ENCODE peak calls at places on chromosomes 7 and 10, in nine cellular contexts. M is upper lobe of left lung; I is tibial nerve; C is breast epithelium; G is CD8-positive, alpha-beta T cell; Q is right lobe of liver; D is cardiac fibroblast; R is coronary artery; T is left lung. L is an unnamed sample.

GRCh38 chr10:103197177-103197576 is 4.1 kb upstream of the NT5C2 start:
- DNase-seq in M (no peak), I (no peak), C (no peak), G (no peak), Q (peak; percentile 68), D (peak; percentile 82), R (no peak), T (peak; percentile 73), L (no peak)

GRCh38 chr10:132506711-132507466 is 30.7 kb upstream of the INPP5A start:
- DNase-seq in M (peak; percentile 52), I (peak; percentile 50), C (no peak), G (no peak), Q (peak; percentile 44), D (peak; percentile 72), R (peak; percentile 66), T (no peak), L (peak; percentile 57)

GRCh38 chr7:28529755-28530154 is 117.4 kb downstream of the CREB5 start:
- DNase-seq in M (no peak), I (no peak), C (no peak), G (no peak), Q (no peak), D (no peak), R (no peak), T (no peak), L (no peak)

GRCh38 chr10:12241810-12242529 is 46.0 kb downstream of the CDC123 start:
- DNase-seq in M (no peak), I (no peak), C (no peak), G (no peak), Q (peak; percentile 44), D (peak; percentile 53), R (no peak), T (no peak), L (no peak)

GRCh38 chr10:123391275-123392028 is 237.2 kb downstream of the BUB3 start:
- DNase-seq in M (no peak), I (no peak), C (no peak), G (no peak), Q (no peak), D (no peak), R (no peak), T (no peak), L (no peak)

GRCh38 chr10:43294892-43295291 is 28.0 kb upstream of the RASGEF1A start:
- DNase-seq in M (no peak), I (no peak), C (no peak), G (no peak), Q (no peak), D (no peak), R (no peak), T (no peak), L (no peak)

GRCh38 chr7:3416453-3416852 is 115.4 kb downstream of the SDK1 start:
- DNase-seq in M (no peak), I (no peak), C (no peak), G (no peak), Q (no peak), D (no peak), R (no peak), T (no peak), L (no peak)

GRCh38 chr7:133854739-133855138 is 272.4 kb upstream of the LRGUK start:
- DNase-seq in M (no peak), I (no peak), C (no peak), G (no peak), Q (no peak), D (peak; percentile 73), R (no peak), T (no peak), L (no peak)

GRCh38 chr10:87504307-87504666 is 406 bp upstream of the MINPP1 start:
- DNase-seq in M (no peak), I (no peak), C (no peak), G (no peak), Q (no peak), D (no peak), R (no peak), T (no peak), L (no peak)

GRCh38 chr7:29287366-29287765 is 92.8 kb downstream of the CHN2 start:
- DNase-seq in M (no peak), I (no peak), C (no peak), G (no peak), Q (no peak), D (peak; percentile 87), R (no peak), T (no peak), L (no peak)

DNA sequence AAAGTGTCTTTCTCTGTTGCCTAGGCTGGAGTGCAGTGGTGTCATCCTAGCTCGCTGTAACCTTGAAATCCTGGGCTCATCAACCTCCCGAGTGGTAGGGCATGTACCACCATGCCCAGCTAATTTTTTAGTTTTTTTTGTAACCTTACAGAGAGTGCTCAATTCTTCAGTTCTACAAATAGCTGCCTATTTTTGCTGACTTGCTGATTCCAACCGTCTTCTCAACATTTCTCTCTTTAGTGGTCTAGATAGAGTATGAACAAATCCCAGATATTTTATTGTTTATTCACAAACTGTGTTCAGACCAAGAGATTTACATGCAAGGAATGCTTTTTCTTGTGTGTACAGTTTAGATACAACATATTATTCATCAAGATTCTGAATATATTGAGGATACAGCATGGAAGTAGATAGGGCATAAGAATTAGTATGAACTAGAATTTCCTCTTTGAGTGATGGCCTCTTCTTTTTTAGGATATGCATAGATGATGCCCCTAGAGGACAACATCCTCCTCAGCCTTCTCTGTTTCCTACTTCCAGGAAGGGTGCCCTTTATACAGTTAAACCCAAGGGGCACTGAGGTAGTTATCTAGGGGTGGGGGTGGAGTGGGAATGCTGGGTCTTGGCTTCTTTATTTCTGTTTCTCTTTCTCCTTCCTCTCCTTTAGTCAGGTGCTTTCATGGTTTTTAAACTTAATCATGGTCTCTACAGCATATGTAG is 26.0 kb downstream of the PRPF18 start:
- DNase-seq in M (no peak), I (no peak), C (no peak), G (no peak), Q (no peak), D (no peak), R (no peak), T (no peak), L (no peak)
- H3K4me3 ChIP-seq in M (no peak overlapping the region), I (no peak overlapping the region), C (no peak overlapping the region), G (no peak overlapping the region), Q (no peak overlapping the region), D (no peak overlapping the region), R (no peak overlapping the region), T (no peak overlapping the region), L (no peak overlapping the region)

DNA sequence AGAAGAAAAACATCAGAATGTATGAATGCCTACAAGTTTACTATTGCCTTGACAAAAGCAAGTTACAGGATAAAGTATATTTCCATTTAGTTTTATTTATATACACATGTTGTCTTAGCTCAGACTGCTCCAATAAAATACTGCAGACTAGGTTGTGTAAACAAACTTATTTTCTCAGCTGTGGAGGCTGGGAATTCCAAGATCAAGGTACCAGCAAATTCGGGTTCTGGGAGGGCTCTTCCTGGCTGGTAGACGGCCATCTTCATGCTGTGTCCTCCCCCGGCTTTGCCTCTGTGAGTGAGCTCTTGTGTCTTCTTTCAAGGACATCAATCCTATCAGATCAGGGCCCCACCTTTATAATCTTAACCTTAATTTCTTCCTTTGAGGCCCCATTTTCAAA is 77.1 kb upstream of the UNC5B start:
- DNase-seq in M (no peak), I (no peak), C (no peak), G (no peak), Q (no peak), D (no peak), R (no peak), T (no peak), L (no peak)
- TF ChIP-seq CTCF in M (no peak), I (no peak), C (no peak), G (no peak), Q (no peak), D (no peak), R (no peak), T (no peak), L (no peak)

DNA sequence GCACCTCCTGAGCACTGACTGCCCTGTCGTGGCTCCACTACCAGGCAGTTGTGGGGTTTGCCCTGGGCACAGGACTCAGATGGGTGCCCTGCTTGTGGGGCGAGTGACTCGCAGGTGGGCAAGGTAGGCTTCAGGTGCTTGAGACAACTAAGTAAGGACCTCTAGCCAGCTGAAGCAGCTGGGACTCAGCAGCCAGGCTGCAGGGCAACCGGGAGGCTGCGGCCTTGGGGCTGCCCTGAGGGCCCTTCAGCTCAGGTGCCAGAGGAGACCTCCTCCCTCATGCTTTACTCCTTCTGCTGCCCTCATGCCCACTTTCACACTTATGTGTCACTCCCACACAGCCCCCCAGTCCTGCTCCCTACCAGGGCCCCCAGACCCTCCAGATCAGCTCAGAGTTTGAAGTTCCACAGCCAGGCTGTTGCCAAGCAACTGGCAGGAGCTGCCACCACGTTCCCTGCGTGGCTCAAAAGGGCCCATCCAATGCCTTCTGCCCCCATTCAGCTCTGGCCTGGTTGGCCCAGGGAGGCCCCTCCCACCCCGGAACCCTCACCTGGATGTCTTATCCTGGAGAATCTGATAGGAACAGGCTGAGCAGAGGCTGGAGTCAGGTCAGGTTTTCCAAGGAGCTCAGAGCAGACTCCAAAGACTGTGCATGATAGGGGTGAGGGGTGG is 10.0 kb downstream of the TLX1 start:
- DNase-seq in M (peak; percentile 71), I (no peak), C (no peak), G (no peak), Q (no peak), D (no peak), R (no peak), T (no peak), L (no peak)
- H3K4me3 ChIP-seq in M (no peak overlapping the region), I (no peak overlapping the region), C (no peak overlapping the region), G (no peak overlapping the region), Q (no peak overlapping the region), D (no peak overlapping the region), R (no peak overlapping the region), T (no peak overlapping the region), L (no peak overlapping the region)

DNA sequence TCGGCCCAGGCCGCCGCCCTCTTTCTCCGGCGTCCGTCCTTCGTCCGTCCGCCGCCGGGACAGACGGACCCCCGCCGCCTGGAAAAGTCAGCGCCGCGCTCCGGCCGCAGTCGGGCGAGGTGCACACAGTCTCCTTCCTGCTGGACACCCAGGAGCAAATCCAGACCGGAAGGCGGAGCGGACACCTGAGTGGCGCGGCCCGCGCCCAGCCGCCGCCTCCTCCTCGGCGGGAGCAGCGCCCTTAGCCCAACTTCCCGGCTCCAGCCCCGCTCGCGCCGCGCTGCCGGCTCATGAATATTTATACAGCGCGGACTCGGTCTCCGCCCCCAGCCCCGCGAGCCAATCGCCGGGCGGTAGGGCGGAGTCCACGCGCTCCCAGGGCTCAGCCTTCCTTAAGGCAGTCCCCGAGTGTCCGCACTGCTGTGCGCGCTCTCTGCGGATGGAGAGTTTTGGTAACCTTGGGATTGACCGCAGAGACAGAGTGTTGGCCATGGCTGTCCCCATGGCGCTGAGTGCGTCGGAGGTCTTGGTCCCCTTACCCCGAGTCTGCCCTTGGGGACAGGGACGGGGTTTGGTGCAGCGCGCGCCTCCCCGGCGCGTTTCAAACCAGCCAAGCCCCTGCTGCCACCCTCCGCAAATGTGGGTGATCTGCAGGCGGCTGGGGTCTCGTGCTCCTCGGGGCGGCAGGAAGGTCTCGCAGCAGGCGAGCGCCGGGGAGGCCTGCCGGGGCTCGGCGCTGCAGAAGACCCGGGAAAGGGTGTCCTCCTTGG is at the start of gene FZD8:
- DNase-seq in M (peak; percentile 97), I (peak; percentile 82), C (peak; percentile 90), G (peak; percentile 55), Q (peak; percentile 96), D (peak; percentile 94), R (peak; percentile 91), T (peak; percentile 90), L (peak; percentile 63)
- TF ChIP-seq CTCF in M (no peak), I (no peak), C (no peak), G (no peak), Q (peak; percentile 2), D (no peak), R (no peak), T (no peak), L (peak; percentile 11)